ENCODE peak calls at places on chromosomes 16 and 17, in five cellular contexts. M, X, V, W and O are unnamed samples.

GRCh38 chr16:11196286-11196828 is 59.6 kb downstream of the SOCS1 start:
- DNase-seq in V (peak; percentile 81), M (no peak), W (no peak), X (no peak), O (no peak)

GRCh38 chr16:27463741-27464662 is 62.0 kb downstream of the IL21R start:
- DNase-seq in X (no peak), V (no peak), W (no peak), M (no peak), O (no peak)

GRCh38 chr16:87006021-87006420 is 311.2 kb downstream of the C16orf95 start:
- DNase-seq in V (no peak), W (no peak), X (no peak), M (no peak), O (no peak)

GRCh38 chr17:52035336-52035915 is 123.1 kb downstream of the CA10 start:
- DNase-seq in W (no peak), V (no peak), X (no peak), M (no peak), O (no peak)

GRCh38 chr17:81646869-81647600 is 9.3 kb downstream of the PDE6G start:
- DNase-seq in V (no peak), M (no peak), X (peak; percentile 49), W (no peak), O (no peak)

GRCh38 chr16:2532494-2533141 is 1.4 kb upstream of the CEMP1 start:
- DNase-seq in M (peak; percentile 93), V (peak; percentile 34), W (peak; percentile 71), X (peak; percentile 71), O (no peak)

GRCh38 chr16:71367243-71367976 is 8.9 kb downstream of the CALB2 start:
- DNase-seq in W (peak; percentile 37), V (peak; percentile 21), X (peak; percentile 82), M (peak; percentile 68), O (no peak)

GRCh38 chr16:77234611-77235010 is 35.4 kb downstream of the SYCE1L start:
- DNase-seq in V (no peak), M (no peak), X (no peak), W (no peak), O (no peak)

GRCh38 chr17:2482218-2482617 is 29.5 kb downstream of the METTL16 start:
- DNase-seq in W (no peak), X (no peak), V (no peak), M (no peak), O (no peak)

GRCh38 chr16:50696575-50697420 is 3.4 kb downstream of the NOD2 start:
- DNase-seq in W (no peak), X (no peak), M (peak; percentile 89), V (peak; percentile 26), O (no peak)

GRCh38 chr17:45574376-45574775 is 83.9 kb upstream of the PLEKHM1 start:
- DNase-seq in M (no peak), W (no peak), V (peak; percentile 88), X (no peak), O (no peak)

GRCh38 chr16:66028505-66029216 is 337.8 kb upstream of the CDH5 start:
- DNase-seq in X (no peak), V (peak; percentile 89), M (no peak), W (no peak), O (no peak)

GRCh38 chr17:74430706-74431567 is 951 bp upstream of the GPRC5C start:
- DNase-seq in W (no peak), M (peak; percentile 96), V (peak; percentile 4), X (peak; percentile 72), O (peak; percentile 91)

GRCh38 chr17:33520404-33521032 is 227.4 kb upstream of the ASIC2 start:
- DNase-seq in V (peak; percentile 1), W (peak; percentile 37), M (no peak), X (peak; percentile 83), O (no peak)

GRCh38 chr17:79159926-79160325 is 85.3 kb downstream of the ENGASE start:
- DNase-seq in W (no peak), M (no peak), V (no peak), X (no peak), O (no peak)

GRCh38 chr17:58284613-58285421 is 4.1 kb upstream of the MPO start:
- DNase-seq in X (no peak), M (peak; percentile 37), W (no peak), V (no peak), O (no peak)

GRCh38 chr17:48333034-48333491 is 97.0 kb downstream of the SKAP1 start:
- DNase-seq in M (no peak), X (no peak), V (peak; percentile 2), W (no peak), O (no peak)

GRCh38 chr17:45963889-45964288 is 35.2 kb upstream of the STH start:
- DNase-seq in X (no peak), V (no peak), M (no peak), W (no peak), O (no peak)

GRCh38 chr16:83887088-83887487 is 11.8 kb upstream of the MLYCD start:
- DNase-seq in V (no peak), M (no peak), X (no peak), W (peak; percentile 20), O (no peak)

GRCh38 chr17:27980035-27980434 is 62.4 kb upstream of the NLK start:
- DNase-seq in X (no peak), V (peak; percentile 75), M (no peak), W (no peak), O (peak; percentile 52)

GRCh38 chr17:50948711-50949110 is 82.6 kb upstream of the TOB1 start:
- DNase-seq in M (no peak), X (no peak), W (no peak), V (no peak), O (no peak)

GRCh38 chr16:10777356-10777755 is 33.7 kb downstream of the NUBP1 start:
- DNase-seq in V (no peak), X (no peak), M (no peak), W (no peak), O (no peak)

GRCh38 chr16:25023541-25023940 is 8.4 kb upstream of the ARHGAP17 start:
- DNase-seq in V (no peak), M (no peak), W (no peak), X (no peak), O (no peak)

GRCh38 chr17:74059471-74059870 is 144.0 kb upstream of the RPL38 start:
- DNase-seq in X (no peak), M (no peak), W (no peak), V (no peak), O (no peak)

GRCh38 chr17:37360632-37361031 is 15.2 kb upstream of the C17orf78 start:
- DNase-seq in X (no peak), M (no peak), W (no peak), V (peak; percentile 25), O (no peak)

GRCh38 chr16:67648088-67648763 is 3.3 kb downstream of the CARMIL2 start:
- DNase-seq in V (no peak), X (no peak), W (no peak), M (no peak), O (no peak)

GRCh38 chr17:53141731-53142130 is 681.0 kb upstream of the KIF2B start:
- DNase-seq in X (no peak), V (no peak), M (no peak), W (no peak), O (no peak)

GRCh38 chr16:57916735-57917450 is 54.0 kb downstream of the CNGB1 start:
- DNase-seq in W (no peak), M (no peak), X (no peak), V (peak; percentile 16), O (no peak)

GRCh38 chr17:81579821-81580321 is 27.7 kb upstream of the FAAP100 start:
- DNase-seq in W (no peak), V (peak; percentile 79), X (no peak), M (no peak), O (no peak)

GRCh38 chr16:81902025-81902424 is 109.2 kb downstream of the SDR42E1 start:
- DNase-seq in M (no peak), W (no peak), X (no peak), V (no peak), O (no peak)

GRCh38 chr16:51880776-51881175 is 666.2 kb downstream of the TOX3 start:
- DNase-seq in X (no peak), W (no peak), M (no peak), V (peak; percentile 98), O (no peak)

GRCh38 chr16:1420111-1420539 is 422 bp downstream of the UQCC4 start:
- DNase-seq in M (no peak), V (no peak), X (no peak), W (no peak), O (no peak)

GRCh38 chr16:56606688-56607618 is 1.4 kb upstream of the MT2A start:
- DNase-seq in V (peak; percentile 100), W (no peak), M (peak; percentile 82), X (no peak), O (peak; percentile 95)

GRCh38 chr16:56608043-56608875 is at the start of gene MT2A:
- DNase-seq in V (peak; percentile 97), X (peak; percentile 95), W (peak; percentile 90), M (peak; percentile 98), O (no peak)

GRCh38 chr16:56608876-56609462 is 585 bp downstream of the MT2A start:
- DNase-seq in V (no peak), M (no peak), W (no peak), X (peak; percentile 43), O (no peak)

GRCh38 chr16:56606071-56606687 is 2.2 kb upstream of the MT2A start:
- DNase-seq in W (no peak), V (peak; percentile 79), X (no peak), M (no peak), O (no peak)

DNA sequence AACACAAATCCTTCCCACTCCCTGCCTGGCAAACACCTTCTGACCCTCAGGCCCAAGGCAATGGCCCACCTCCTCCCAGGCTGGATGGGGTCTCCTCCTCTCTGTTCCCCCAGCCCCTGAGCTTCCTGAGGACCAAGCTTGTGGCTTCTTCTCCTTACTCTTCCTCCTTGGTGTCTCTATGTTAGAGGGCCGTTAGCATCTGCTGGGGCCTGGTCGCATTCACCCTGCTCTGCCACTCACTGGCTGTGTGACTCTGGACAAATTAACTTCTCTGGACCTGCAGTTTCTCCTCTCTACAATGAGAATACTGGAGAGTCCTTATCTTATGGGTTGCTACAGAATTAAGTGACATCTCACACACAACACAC is 725 bp upstream of the MT2A start:
- DNase-seq in M (no peak), X (no peak), V (no peak), W (no peak), O (no peak)
- H3K4me3 ChIP-seq in M (peak overlapping the region; percentile 75), X (no peak overlapping the region), V (peak overlapping the region; percentile 34), W (no peak overlapping the region), O (peak overlapping the region; percentile 73)

GRCh38 chr17:49939318-49939717 is 29.7 kb upstream of the DLX4 start:
- DNase-seq in W (no peak), M (no peak), X (no peak), V (no peak), O (no peak)
- H3K4me3 ChIP-seq in W (no peak overlapping the region), M (no peak overlapping the region), X (no peak overlapping the region), V (no peak overlapping the region), O (no peak overlapping the region)

GRCh38 chr16:89344314-89344828 is 126.9 kb downstream of the ZNF778 start:
- DNase-seq in W (no peak), X (no peak), M (peak; percentile 51), V (no peak), O (no peak)

GRCh38 chr16:89341697-89342694 is 124.5 kb downstream of the ZNF778 start:
- DNase-seq in X (no peak), W (no peak), V (no peak), M (peak; percentile 60), O (no peak)

GRCh38 chr16:89345663-89346150 is 128.2 kb downstream of the ZNF778 start:
- DNase-seq in V (no peak), W (no peak), X (no peak), M (peak; percentile 52), O (no peak)

GRCh38 chr16:89344846-89345577 is 127.5 kb downstream of the ZNF778 start:
- DNase-seq in X (no peak), W (no peak), V (no peak), M (peak; percentile 58), O (no peak)

GRCh38 chr16:89343501-89344291 is 126.2 kb downstream of the ZNF778 start:
- DNase-seq in M (peak; percentile 45), V (peak; percentile 53), X (no peak), W (no peak), O (no peak)
- H3K4me3 ChIP-seq in M (no peak overlapping the region), V (no peak overlapping the region), X (no peak overlapping the region), W (no peak overlapping the region), O (no peak overlapping the region)

GRCh38 chr16:9095998-9096397 is 4.6 kb downstream of the HAPSTR1 start:
- DNase-seq in V (no peak), M (no peak), W (no peak), X (no peak), O (no peak)
- H3K4me3 ChIP-seq in V (no peak overlapping the region), M (no peak overlapping the region), W (peak overlapping the region; percentile 92), X (no peak overlapping the region), O (no peak overlapping the region)